ENCODE peak calls at places on chromosome 7, in five cellular contexts. O is activated CD4-positive, alpha-beta T cell treated with anti-CD3 and anti-CD28 coated beads for 4 hours; H is activated effector memory CD4-positive, alpha-beta T cell treated with anti-CD3 and anti-CD28 coated beads, Interleukin-2, amount 50 U/mL, for 16 hours; T is hepatocyte; V is C1 segment of cervical spinal cord. Q is an unnamed sample.

GRCh38 chr7:155951554-155952158 is 139.4 kb upstream of the SHH start:
- DNase-seq in H (no peak), T (peak; percentile 79), V (no peak), O (no peak), Q (peak; percentile 47)

GRCh38 chr7:1702652-1703051 is 32.6 kb downstream of the ELFN1 start:
- DNase-seq in H (no peak), V (no peak), O (no peak), T (no peak), Q (no peak)

GRCh38 chr7:102843850-102844249 is 69.0 kb upstream of the LRRC17 start:
- DNase-seq in T (no peak), V (no peak), O (no peak), H (no peak), Q (no peak)

GRCh38 chr7:158054611-158055010 is 533.0 kb downstream of the PTPRN2 start:
- DNase-seq in O (no peak), V (no peak), H (no peak), T (no peak), Q (no peak)

GRCh38 chr7:17546206-17546998 is 247.9 kb downstream of the AHR start:
- DNase-seq in H (no peak), V (no peak), T (no peak), O (no peak), Q (no peak)

GRCh38 chr7:90337106-90337505 is 9.4 kb upstream of the GTPBP10 start:
- DNase-seq in T (no peak), H (no peak), O (no peak), V (no peak), Q (no peak)

GRCh38 chr7:28988818-28989595 is 30.9 kb upstream of the TRIL start:
- DNase-seq in H (no peak), V (no peak), O (no peak), T (no peak), Q (peak; percentile 74)

GRCh38 chr7:23530901-23531793 is 634 bp downstream of the TRA2A start:
- DNase-seq in O (peak; percentile 47), V (peak; percentile 73), T (peak; percentile 79), H (peak; percentile 81), Q (peak; percentile 62)

GRCh38 chr7:70098905-70099672 is 500.8 kb downstream of the AUTS2 start:
- DNase-seq in O (no peak), V (no peak), T (no peak), H (no peak), Q (no peak)

GRCh38 chr7:151665363-151665762 is 145.7 kb upstream of the RHEB start:
- DNase-seq in V (no peak), H (no peak), T (peak; percentile 50), O (no peak), Q (peak; percentile 79)